ENCODE peak calls at places on chromosomes 7 and 10, in four cellular contexts. G is activated T-helper 1 cell treated with anti-CD3 and anti-CD28 coated beads, Interleukin-2, amount 50 U/mL, for 16 hours; P is COLO829; A is HTR-8/SVneo. U is an unnamed sample.

GRCh38 chr10:13100349-13101294 is 659 bp downstream of the OPTN start:
- DNase-seq in P (no peak), G (peak), A (peak), U (no peak)

GRCh38 chr7:30238721-30239441 is 45.5 kb upstream of the ZNRF2 start:
- DNase-seq in P (peak), G (no peak), A (no peak), U (no peak)

GRCh38 chr10:8301831-8302230 is 247.3 kb downstream of the GATA3 start:
- DNase-seq in A (no peak), G (no peak), P (no peak), U (no peak)

GRCh38 chr7:55969391-55969790 is 5.0 kb downstream of the NIPSNAP2 start:
- DNase-seq in G (no peak), A (no peak), P (no peak), U (no peak)

GRCh38 chr10:132158810-132159209 is 27.9 kb upstream of the DPYSL4 start:
- DNase-seq in P (no peak), A (no peak), G (no peak), U (no peak)

GRCh38 chr7:131105803-131106680 is 221.6 kb upstream of the MKLN1 start:
- DNase-seq in G (peak), P (peak), A (peak), U (peak)

GRCh38 chr7:157337316-157338149 is 729 bp downstream of the DNAJB6 start:
- DNase-seq in G (peak), A (no peak), P (no peak), U (no peak)

GRCh38 chr10:8006274-8006999 is 48.1 kb upstream of the GATA3 start:
- DNase-seq in P (no peak), G (no peak), A (no peak), U (no peak)

GRCh38 chr7:46450871-46451270 is 529.8 kb upstream of the IGFBP3 start:
- DNase-seq in P (no peak), A (no peak), G (no peak), U (no peak)

GRCh38 chr7:130939285-130940095 is 205.5 kb upstream of the KLF14 start:
- DNase-seq in A (no peak), G (no peak), P (no peak), U (no peak)

GRCh38 chr7:7812112-7812511 is 93.7 kb upstream of the RPA3 start:
- DNase-seq in P (no peak), A (no peak), G (no peak), U (no peak)

GRCh38 chr10:126448091-126448490 is 59.8 kb upstream of the ADAM12 start:
- DNase-seq in A (no peak), G (no peak), P (no peak), U (no peak)

GRCh38 chr7:114979388-114979787 is 57.5 kb downstream of the MDFIC start:
- DNase-seq in G (no peak), P (no peak), A (no peak), U (no peak)

GRCh38 chr10:10872035-10872673 is 145.5 kb upstream of the CELF2 start:
- DNase-seq in A (peak), G (no peak), P (peak), U (no peak)

GRCh38 chr7:16326099-16326498 is 95.2 kb downstream of the CRPPA start:
- DNase-seq in P (no peak), A (no peak), G (no peak), U (no peak)

GRCh38 chr7:55212838-55213237 is 152.3 kb upstream of the LANCL2 start:
- DNase-seq in A (no peak), G (no peak), P (peak), U (no peak)

GRCh38 chr7:134886353-134887057 is 99.8 kb upstream of the AGBL3 start:
- DNase-seq in G (no peak), A (no peak), P (peak), U (no peak)

GRCh38 chr10:54203426-54203825 is 597.6 kb downstream of the PCDH15 start:
- DNase-seq in P (no peak), G (no peak), A (no peak), U (no peak)

GRCh38 chr7:20697351-20697750 is 81.9 kb downstream of the ABCB5 start:
- DNase-seq in G (no peak), A (no peak), P (peak), U (peak)

GRCh38 chr7:116863168-116863670 is 832 bp downstream of the CAPZA2 start:
- DNase-seq in A (peak), G (no peak), P (peak), U (no peak)

GRCh38 chr10:118674226-118674919 is 78.9 kb upstream of the PRLHR start:
- DNase-seq in P (no peak), G (no peak), A (no peak), U (no peak)

GRCh38 chr10:110077436-110078120 is 69.8 kb downstream of the ADD3 start:
- DNase-seq in G (no peak), P (peak), A (no peak), U (no peak)

GRCh38 chr7:110595694-110596093 is 495.2 kb upstream of the LRRN3 start:
- DNase-seq in A (no peak), P (no peak), G (no peak), U (no peak)

GRCh38 chr10:75598998-75599397 is 167.6 kb downstream of the LRMDA start:
- DNase-seq in G (no peak), A (no peak), P (no peak), U (no peak)

GRCh38 chr7:35261476-35262285 is 7.8 kb upstream of the TBX20 start:
- DNase-seq in A (no peak), P (no peak), G (no peak), U (no peak)

GRCh38 chr7:107850221-107850620 is 40.8 kb upstream of the DLD start:
- DNase-seq in P (no peak), G (no peak), A (no peak), U (peak)

GRCh38 chr7:50355817-50356178 is 51.3 kb downstream of the IKZF1 start:
- DNase-seq in G (no peak), P (no peak), A (no peak), U (no peak)

GRCh38 chr10:3763852-3764625 is 21.0 kb downstream of the KLF6 start:
- DNase-seq in A (no peak), P (no peak), G (no peak), U (no peak)

GRCh38 chr7:157224627-157225026 is 85.9 kb downstream of the UBE3C start:
- DNase-seq in P (no peak), G (no peak), A (no peak), U (no peak)

GRCh38 chr10:110158051-110159005 is 49.1 kb upstream of the MXI1 start:
- DNase-seq in G (no peak), P (no peak), A (no peak), U (no peak)

GRCh38 chr7:36967387-36967786 is 243.1 kb upstream of the AOAH start:
- DNase-seq in G (no peak), P (peak), A (peak), U (peak)

GRCh38 chr7:127946081-127946480 is 85.2 kb downstream of the LRRC4 start:
- DNase-seq in A (no peak), G (no peak), P (no peak), U (no peak)

GRCh38 chr7:80347173-80347572 is 164.7 kb downstream of the GNAT3 start:
- DNase-seq in P (no peak), G (no peak), A (no peak), U (no peak)

GRCh38 chr7:155972247-155972646 is 160.0 kb upstream of the SHH start:
- DNase-seq in A (no peak), G (no peak), P (no peak), U (no peak)

GRCh38 chr7:148867571-148868377 is 16.3 kb downstream of the EZH2 start:
- DNase-seq in G (no peak), A (no peak), P (no peak), U (no peak)

GRCh38 chr7:135317676-135318326 is 84.2 kb downstream of the STRA8 start:
- DNase-seq in P (no peak), G (no peak), A (no peak), U (no peak)

GRCh38 chr10:117543245-117543998 is 876 bp downstream of the EMX2 start:
- DNase-seq in P (no peak), A (no peak), G (no peak), U (no peak)

GRCh38 chr7:15885678-15886077 is 199.2 kb upstream of the MEOX2 start:
- DNase-seq in P (no peak), G (no peak), A (no peak), U (no peak)

GRCh38 chr7:116772423-116772852 is 89.9 kb upstream of the CAPZA2 start:
- DNase-seq in P (peak), G (no peak), A (no peak), U (no peak)

GRCh38 chr10:35643151-35643975 is 1.3 kb upstream of the FZD8 start:
- DNase-seq in P (no peak), A (peak), G (no peak), U (no peak)